ENCODE peak calls at places on chromosomes 5 and 9, in seven cellular contexts. C is IMR-90, G is neuronal stem cell, J is H9, M is mesendoderm, S is trophoblast cell, W is H1. U is an unnamed sample. For H3K4me1, the result is how much of the 10 kb centered on the place peaks cover.

GRCh38 chr9:86407022-86407421 is 52.8 kb upstream of the TUT7 start:
- DNase-seq in M (peak), G (no peak), C (peak), J (peak), W (no peak), S (peak), U (peak)

GRCh38 chr5:54904425-54904824 is 81.0 kb downstream of the ESM1 start:
- DNase-seq in J (peak), S (no peak), M (peak), C (peak), W (no peak), G (peak), U (peak)

GRCh38 chr5:1525624-1525985 is 1.8 kb upstream of the LPCAT1 start:
- DNase-seq in J (peak), W (no peak), C (no peak), M (no peak), S (no peak), G (no peak), U (no peak)

GRCh38 chr5:61020415-61020814 is 75.4 kb downstream of the NDUFAF2 start:
- DNase-seq in C (peak), S (no peak), M (no peak), J (no peak), W (no peak), G (no peak), U (peak)

GRCh38 chr5:1542755-1543154 is 19.0 kb upstream of the LPCAT1 start:
- DNase-seq in J (no peak), W (no peak), M (peak), S (peak), G (no peak), C (no peak), U (no peak)

GRCh38 chr5:63928451-63928850 is 33.8 kb downstream of the HTR1A start:
- DNase-seq in S (no peak), J (no peak), G (no peak), M (no peak), C (no peak), W (no peak), U (no peak)

GRCh38 chr9:12502520-12502919 is 190.7 kb upstream of the TYRP1 start:
- DNase-seq in M (no peak), J (no peak), S (no peak), C (no peak), W (no peak), G (no peak), U (no peak)

GRCh38 chr9:2307480-2307879 is 292.3 kb downstream of the SMARCA2 start:
- DNase-seq in C (peak), W (peak), G (no peak), M (peak), J (no peak), S (no peak), U (peak)

GRCh38 chr5:134648425-134649162 is at the start of gene SEC24A:
- DNase-seq in S (peak), G (peak), M (peak), W (peak), C (peak), J (peak), U (peak)

GRCh38 chr5:116130471-116130870 is 45.6 kb downstream of the COMMD10 start:
- DNase-seq in J (no peak), C (peak), S (no peak), G (no peak), W (no peak), M (no peak), U (no peak)

GRCh38 chr5:10985711-10986110 is 224.7 kb upstream of the DAP start:
- DNase-seq in J (no peak), S (no peak), G (no peak), C (no peak), M (no peak), W (no peak), U (no peak)

GRCh38 chr9:126240835-126241234 is 85.8 kb upstream of the MVB12B start:
- DNase-seq in C (no peak), S (no peak), M (no peak), G (no peak), J (no peak), W (no peak), U (no peak)

GRCh38 chr9:124855566-124855943 is 2.3 kb downstream of the WDR38 start:
- DNase-seq in W (no peak), C (no peak), S (peak), M (no peak), G (no peak), J (no peak), U (no peak)
- H3K4me1 ChIP-seq in W (under half), C (under half), S (under half), M (under half), G (under half), J (under half), U (under half)

DNA sequence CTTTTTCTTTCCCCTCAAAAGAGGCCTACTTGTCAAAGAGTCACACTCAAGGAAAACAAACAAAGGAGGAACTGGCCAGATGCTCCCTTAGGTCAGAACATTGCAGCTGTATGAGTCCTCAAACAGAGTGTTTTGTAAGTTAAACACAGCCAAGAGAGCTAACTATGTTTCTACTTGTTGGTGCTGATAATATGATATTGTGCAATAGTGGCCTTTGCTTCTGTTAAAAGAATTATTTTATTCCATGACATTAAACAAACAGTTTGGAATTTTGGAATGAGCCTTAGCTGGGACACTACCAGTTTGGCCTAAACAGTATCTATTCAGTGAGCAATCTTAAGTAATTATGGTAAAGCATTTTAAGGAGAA is 56.0 kb upstream of the TPD52L3 start:
- DNase-seq in G (no peak), M (no peak), S (no peak), W (no peak), C (peak), J (no peak), U (peak)
- H2BK5ac ChIP-seq in G (no peak), M (no peak), S (no peak), W (no peak), C (no peak), J (no peak), U (no peak)

GRCh38 chr5:150641826-150642566 is 1.5 kb downstream of the SYNPO start:
- DNase-seq in S (no peak), C (no peak), G (no peak), M (no peak), W (no peak), J (no peak), U (peak)
- H3K4me1 ChIP-seq in S (half or more), C (half or more), G (under half), M (under half), W (under half), J (under half), U (half or more)

GRCh38 chr5:172608773-172609172 is 32.3 kb upstream of the NEURL1B start:
- DNase-seq in G (no peak), M (no peak), J (peak), C (no peak), S (peak), W (no peak), U (no peak)
- H2BK5ac ChIP-seq in G (no peak), M (no peak), J (no peak), C (no peak), S (no peak), W (no peak), U (no peak)

GRCh38 chr5:53039855-53040254 is 50.7 kb downstream of the ITGA2 start:
- DNase-seq in S (no peak), G (no peak), M (no peak), J (no peak), C (no peak), W (no peak), U (no peak)
- H3K4me1 ChIP-seq in S (under half), G (under half), M (under half), J (under half), C (under half), W (under half), U (under half)

U was measured in mesenchymal stem cell.